ENCODE peak calls at places on chromosomes 3 and 15, in eight cellular contexts. K is CD4-positive, alpha-beta T cell; W is Peyer's patch; P is esophagus squamous epithelium; X is DND-41; A is mammary epithelial cell; I is RWPE1; U is cardiac muscle cell. V is an unnamed sample.

GRCh38 chr3:197592361-197593045 is 36.7 kb upstream of the BDH1 start:
- DNase-seq in K (no peak), W (no peak), P (no peak), X (peak; percentile 68), A (no peak), I (no peak), U (no peak), V (no peak)

GRCh38 chr15:62988701-62989100 is 53.8 kb upstream of the TPM1 start:
- DNase-seq in K (no peak), W (no peak), P (no peak), X (no peak), A (no peak), I (no peak), U (no peak), V (no peak)

GRCh38 chr3:171388537-171388936 is 71.7 kb downstream of the TNIK start:
- DNase-seq in K (no peak), W (no peak), P (no peak), X (no peak), A (no peak), I (no peak), U (no peak), V (no peak)

GRCh38 chr3:129934234-129935123 is 40.0 kb upstream of the TRH start:
- DNase-seq in K (peak; percentile 16), W (peak; percentile 60), P (no peak), X (peak; percentile 45), A (no peak), I (peak; percentile 56), U (peak; percentile 51), V (no peak)

GRCh38 chr3:5136619-5137429 is 14.7 kb downstream of the ARL8B start:
- DNase-seq in K (peak; percentile 25), W (no peak), P (no peak), X (peak; percentile 63), A (peak; percentile 82), I (peak; percentile 38), U (peak; percentile 22), V (peak; percentile 58)

GRCh38 chr3:27293954-27294353 is 75.2 kb downstream of the NEK10 start:
- DNase-seq in K (no peak), W (no peak), P (no peak), X (no peak), A (no peak), I (no peak), U (peak; percentile 52), V (no peak)

GRCh38 chr15:80669599-80670273 is 25.4 kb upstream of the ABHD17C start:
- DNase-seq in K (no peak), W (no peak), P (no peak), X (no peak), A (peak; percentile 51), I (no peak), U (no peak), V (no peak)

GRCh38 chr3:144362126-144362525 is 390.5 kb downstream of the DIPK2A start:
- DNase-seq in K (no peak), W (no peak), P (no peak), X (no peak), A (peak; percentile 5), I (no peak), U (no peak), V (no peak)

GRCh38 chr3:96755519-96755918 is 58.9 kb upstream of the EPHA6 start:
- DNase-seq in K (no peak), W (no peak), P (no peak), X (no peak), A (no peak), I (no peak), U (no peak), V (no peak)

GRCh38 chr3:195236801-195237570 is 34.0 kb downstream of the XXYLT1 start:
- DNase-seq in K (no peak), W (peak; percentile 17), P (no peak), X (no peak), A (no peak), I (no peak), U (no peak), V (no peak)

GRCh38 chr3:183653209-183654064 is 18.0 kb downstream of the KLHL24 start:
- DNase-seq in K (no peak), W (no peak), P (no peak), X (peak; percentile 39), A (peak; percentile 4), I (no peak), U (no peak), V (peak; percentile 12)

GRCh38 chr3:147958754-147959153 is 549.6 kb downstream of the ZIC1 start:
- DNase-seq in K (no peak), W (no peak), P (no peak), X (no peak), A (no peak), I (no peak), U (no peak), V (no peak)

GRCh38 chr3:37491343-37491742 is 317.0 kb upstream of the LRRFIP2 start:
- DNase-seq in K (no peak), W (no peak), P (no peak), X (no peak), A (no peak), I (no peak), U (no peak), V (no peak)

GRCh38 chr3:189192725-189193124 is 21.0 kb downstream of the TPRG1 start:
- DNase-seq in K (no peak), W (no peak), P (no peak), X (no peak), A (no peak), I (no peak), U (no peak), V (no peak)

DNA sequence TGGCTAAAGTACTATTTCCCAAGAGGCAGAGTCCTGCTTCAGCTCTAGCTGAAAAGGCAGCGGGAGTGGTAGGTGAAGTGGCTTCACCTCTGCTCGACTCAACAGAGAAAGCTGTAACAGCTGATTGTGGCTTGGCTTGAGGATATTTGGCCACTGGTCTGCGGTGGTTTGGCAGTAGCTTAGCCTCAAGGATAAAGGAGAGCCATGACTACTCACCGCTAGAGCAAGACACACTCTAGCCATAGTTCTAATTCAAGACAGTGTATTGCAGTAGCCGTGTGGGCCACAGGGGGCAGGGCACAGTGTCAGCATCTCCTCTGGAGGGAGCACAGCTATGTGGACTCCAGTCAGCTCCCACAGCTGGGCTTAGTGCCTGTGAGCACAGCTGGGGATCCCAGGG is 23.5 kb downstream of the TPRG1 start:
- DNase-seq in K (no peak), W (no peak), P (no peak), X (peak; percentile 6), A (no peak), I (no peak), U (no peak), V (no peak)
- TF ChIP-seq CTCF in K (no peak), W (no peak), P (peak; percentile 39), X (peak; percentile 53), A (peak; percentile 30), I (no peak), U (peak; percentile 26), V (no peak)

DNA sequence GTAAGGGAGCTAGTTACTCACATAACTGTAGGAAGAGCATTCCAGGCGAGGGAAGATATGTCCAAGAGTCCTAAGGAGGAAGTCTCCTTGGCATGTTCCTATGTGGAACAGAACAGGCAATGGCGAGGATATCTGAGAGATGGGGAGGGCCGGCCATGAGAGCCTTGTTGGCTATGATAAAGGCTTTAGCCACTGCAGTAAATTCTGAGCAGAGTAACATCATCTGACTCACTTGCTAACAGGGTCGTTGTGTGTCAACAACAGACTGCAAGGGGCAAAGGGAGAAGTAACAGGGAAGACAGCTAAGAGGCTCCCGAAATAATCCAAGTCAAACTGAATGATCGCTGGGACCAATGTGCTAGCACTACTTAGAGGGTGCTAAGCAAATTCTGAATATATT is 21.6 kb downstream of the SFMBT1 start:
- DNase-seq in K (no peak), W (no peak), P (no peak), X (no peak), A (no peak), I (no peak), U (no peak), V (no peak)
- H3K27ac ChIP-seq in K (no peak overlapping the region), W (no peak overlapping the region), P (no peak overlapping the region), X (no peak overlapping the region), A (no peak overlapping the region), I (no peak overlapping the region), U (no peak overlapping the region), V (no peak overlapping the region)

GRCh38 chr3:48473617-48473952 is 27.0 kb downstream of the ATRIP start:
- DNase-seq in K (no peak), W (no peak), P (no peak), X (no peak), A (no peak), I (no peak), U (no peak), V (no peak)

GRCh38 chr3:48474619-48475018 is 28.1 kb downstream of the ATRIP start:
- DNase-seq in K (no peak), W (no peak), P (no peak), X (no peak), A (no peak), I (no peak), U (no peak), V (no peak)

GRCh38 chr3:48472673-48472922 is 26.1 kb downstream of the ATRIP start:
- DNase-seq in K (no peak), W (no peak), P (no peak), X (no peak), A (no peak), I (no peak), U (no peak), V (no peak)

GRCh38 chr3:48475188-48475587 is 28.7 kb downstream of the ATRIP start:
- DNase-seq in K (no peak), W (no peak), P (no peak), X (no peak), A (no peak), I (no peak), U (no peak), V (no peak)

DNA sequence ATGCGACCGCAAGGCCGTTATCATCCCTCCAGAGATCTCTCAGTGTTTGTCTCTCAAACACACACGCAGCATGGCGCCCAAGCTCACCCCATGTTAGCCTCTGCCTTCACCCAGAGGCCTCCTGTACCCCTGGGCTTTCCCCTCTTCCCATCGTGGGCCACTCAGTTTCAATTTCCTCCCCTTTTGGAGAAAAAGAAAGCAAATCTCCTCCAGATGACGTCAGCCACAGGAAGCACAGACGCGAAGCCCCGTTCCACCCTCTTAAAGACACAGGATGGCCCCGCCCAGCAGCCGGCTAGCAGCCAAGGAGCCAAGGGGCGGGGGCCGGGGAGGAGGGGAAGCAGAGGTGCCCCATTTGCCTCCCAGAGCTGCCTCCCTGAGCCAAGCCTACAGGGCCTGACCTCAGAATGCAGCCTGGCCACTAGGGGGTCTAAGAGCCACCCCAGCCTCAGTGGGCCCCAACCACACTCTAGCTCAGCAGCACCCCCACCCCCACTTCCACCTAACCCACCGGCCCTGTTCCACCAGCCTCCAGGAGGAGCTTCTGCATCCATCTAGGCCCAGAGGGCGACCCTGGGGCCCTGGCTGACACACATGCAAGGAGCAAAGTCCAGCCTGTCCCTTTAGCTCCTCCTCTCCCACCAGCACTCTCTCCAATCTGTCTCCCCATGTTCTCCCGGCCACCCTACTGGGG is 26.5 kb downstream of the ATRIP start:
- DNase-seq in K (peak; percentile 95), W (peak; percentile 98), P (peak; percentile 81), X (peak; percentile 96), A (peak; percentile 89), I (peak; percentile 87), U (peak; percentile 83), V (peak; percentile 96)
- TF ChIP-seq CTCF in K (peak; percentile 28), W (peak; percentile 45), P (peak; percentile 47), X (peak; percentile 57), A (no peak), I (peak; percentile 43), U (peak; percentile 40), V (peak; percentile 12)

DNA sequence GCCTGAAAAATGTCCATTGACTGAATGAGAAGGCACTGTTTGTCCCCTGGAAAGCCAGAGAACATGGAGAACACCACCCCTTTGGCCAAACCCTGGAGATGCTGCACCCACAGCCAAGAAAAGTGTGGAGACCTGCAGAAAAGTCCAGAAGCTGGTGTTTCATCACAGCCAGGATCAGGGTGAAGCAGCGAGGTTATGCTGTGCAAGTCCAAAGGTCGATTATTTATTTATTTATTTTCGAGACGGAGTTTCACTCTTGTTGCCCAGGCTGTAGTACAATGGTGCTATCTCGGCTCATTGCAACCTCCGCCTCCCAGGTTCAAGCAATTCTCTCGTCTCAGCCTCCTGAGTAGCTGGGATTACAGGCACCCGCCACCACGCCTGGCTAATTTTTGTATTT is 5.5 kb upstream of the CTSH start:
- DNase-seq in K (no peak), W (no peak), P (no peak), X (no peak), A (no peak), I (no peak), U (no peak), V (no peak)
- H3K27ac ChIP-seq in K (no peak overlapping the region), W (no peak overlapping the region), P (no peak overlapping the region), X (no peak overlapping the region), A (no peak overlapping the region), I (no peak overlapping the region), U (no peak overlapping the region), V (no peak overlapping the region)